ENCODE peak calls at places on chromosomes 16 and 17, in eight cellular contexts. Y, A, S, C, W, H, L and R are unnamed samples.

GRCh38 chr17:64983708-64984107 is 64.4 kb upstream of the LRRC37A3 start:
- DNase-seq in W (no peak), S (peak; percentile 70), A (no peak), L (no peak), C (no peak), H (no peak), Y (no peak), R (no peak)

GRCh38 chr17:44363613-44364159 is at the start of gene FAM171A2:
- DNase-seq in S (peak; percentile 85), A (no peak), C (peak; percentile 71), H (no peak), L (no peak), W (peak; percentile 41), Y (peak; percentile 53), R (peak; percentile 62)

GRCh38 chr17:76270770-76271668 is 5.9 kb downstream of the UBALD2 start:
- DNase-seq in C (peak; percentile 75), H (no peak), W (no peak), A (no peak), S (no peak), L (no peak), Y (no peak), R (no peak)

GRCh38 chr17:45246861-45247428 is 14.9 kb downstream of the SPATA32 start:
- DNase-seq in Y (no peak), C (peak; percentile 47), S (peak; percentile 71), W (no peak), L (no peak), H (no peak), A (no peak), R (peak; percentile 29)

GRCh38 chr16:21026846-21027245 is 123.8 kb downstream of the DNAH3 start:
- DNase-seq in L (no peak), Y (no peak), H (no peak), A (no peak), S (no peak), W (no peak), C (no peak), R (no peak)

GRCh38 chr16:56211471-56211944 is 20.2 kb downstream of the GNAO1 start:
- DNase-seq in L (no peak), Y (no peak), W (no peak), A (no peak), C (no peak), H (no peak), S (no peak), R (no peak)

GRCh38 chr16:70770968-70771552 is 29.9 kb downstream of the VAC14 start:
- DNase-seq in C (peak; percentile 55), W (peak; percentile 16), A (peak; percentile 42), Y (peak; percentile 5), H (no peak), L (no peak), S (peak; percentile 77), R (peak; percentile 63)

GRCh38 chr16:57343131-57343731 is 15.4 kb upstream of the CCL22 start:
- DNase-seq in C (peak; percentile 49), Y (no peak), L (no peak), S (no peak), H (no peak), W (no peak), A (no peak), R (no peak)

GRCh38 chr17:79504181-79504605 is 106.7 kb downstream of the RBFOX3 start:
- DNase-seq in W (no peak), C (no peak), Y (no peak), H (no peak), L (no peak), S (no peak), A (no peak), R (no peak)

GRCh38 chr17:45221081-45221996 is at the start of gene FMNL1:
- DNase-seq in Y (peak; percentile 61), L (no peak), H (no peak), W (peak; percentile 76), S (no peak), A (no peak), C (peak; percentile 87), R (peak; percentile 22)

GRCh38 chr16:68094614-68094934 is 9.4 kb downstream of the NFATC3 start:
- DNase-seq in W (no peak), A (no peak), C (no peak), S (no peak), H (no peak), Y (no peak), L (no peak), R (no peak)

GRCh38 chr17:48718162-48718780 is 4.0 kb downstream of the PRAC1 start:
- DNase-seq in L (no peak), S (no peak), W (no peak), C (no peak), Y (no peak), H (no peak), A (no peak), R (no peak)

GRCh38 chr17:81583589-81584337 is 31.6 kb upstream of the FAAP100 start:
- DNase-seq in W (no peak), L (no peak), C (no peak), Y (no peak), H (no peak), A (no peak), S (no peak), R (no peak)

GRCh38 chr17:40327735-40328385 is 18.9 kb downstream of the RARA start:
- DNase-seq in H (no peak), A (no peak), S (no peak), W (no peak), Y (no peak), C (no peak), L (no peak), R (no peak)